ENCODE peak calls at places on chromosomes 16 and 17, in five cellular contexts. M, C, Z, Q and T are unnamed samples.

GRCh38 chr16:17676171-17676570 is 205.4 kb upstream of the XYLT1 start:
- DNase-seq in M (no peak), C (no peak), Q (no peak), Z (no peak), T (no peak)

GRCh38 chr17:16491131-16491702 is 776 bp downstream of the LRRC75A start:
- DNase-seq in Z (no peak), C (peak; percentile 64), Q (peak; percentile 76), M (no peak), T (no peak)

GRCh38 chr16:67395458-67396158 is 2.3 kb upstream of the TPPP3 start:
- DNase-seq in C (no peak), M (peak; percentile 67), Q (no peak), Z (no peak), T (no peak)

GRCh38 chr17:73025041-73025440 is 67.4 kb downstream of the SLC39A11 start:
- DNase-seq in C (no peak), Q (no peak), Z (no peak), M (no peak), T (no peak)

GRCh38 chr17:68133370-68134045 is 98.0 kb downstream of the KPNA2 start:
- DNase-seq in Z (no peak), M (no peak), C (peak; percentile 83), Q (peak; percentile 60), T (no peak)

GRCh38 chr17:44901323-44901965 is 2.2 kb upstream of the EFTUD2 start:
- DNase-seq in Q (no peak), Z (no peak), M (peak; percentile 86), C (no peak), T (no peak)

GRCh38 chr17:76388966-76389888 is 4.8 kb downstream of the SPHK1 start:
- DNase-seq in Q (no peak), M (no peak), Z (no peak), C (peak; percentile 78), T (peak; percentile 50)

GRCh38 chr16:75281826-75282225 is 30.4 kb upstream of the BCAR1 start:
- DNase-seq in Z (no peak), Q (no peak), M (no peak), C (no peak), T (peak; percentile 37)

GRCh38 chr16:57004387-57005250 is 15.3 kb downstream of the NLRC5 start:
- DNase-seq in Q (no peak), Z (no peak), C (no peak), M (no peak), T (no peak)

GRCh38 chr17:61583242-61583641 is 7.8 kb downstream of the NACA2 start:
- DNase-seq in M (peak; percentile 69), C (no peak), Q (no peak), Z (no peak), T (no peak)

GRCh38 chr17:50292465-50292864 is 18.2 kb downstream of the TMEM92 start:
- DNase-seq in Z (no peak), C (no peak), M (peak; percentile 70), Q (no peak), T (no peak)

GRCh38 chr17:50285941-50286340 is 11.7 kb downstream of the TMEM92 start:
- DNase-seq in M (no peak), C (no peak), Q (no peak), Z (no peak), T (no peak)

GRCh38 chr17:50288306-50288705 is 14.0 kb downstream of the TMEM92 start:
- DNase-seq in M (no peak), Z (no peak), Q (no peak), C (no peak), T (no peak)

GRCh38 chr17:50289268-50289667 is 15.0 kb downstream of the TMEM92 start:
- DNase-seq in M (peak; percentile 63), Q (no peak), Z (no peak), C (no peak), T (no peak)

DNA sequence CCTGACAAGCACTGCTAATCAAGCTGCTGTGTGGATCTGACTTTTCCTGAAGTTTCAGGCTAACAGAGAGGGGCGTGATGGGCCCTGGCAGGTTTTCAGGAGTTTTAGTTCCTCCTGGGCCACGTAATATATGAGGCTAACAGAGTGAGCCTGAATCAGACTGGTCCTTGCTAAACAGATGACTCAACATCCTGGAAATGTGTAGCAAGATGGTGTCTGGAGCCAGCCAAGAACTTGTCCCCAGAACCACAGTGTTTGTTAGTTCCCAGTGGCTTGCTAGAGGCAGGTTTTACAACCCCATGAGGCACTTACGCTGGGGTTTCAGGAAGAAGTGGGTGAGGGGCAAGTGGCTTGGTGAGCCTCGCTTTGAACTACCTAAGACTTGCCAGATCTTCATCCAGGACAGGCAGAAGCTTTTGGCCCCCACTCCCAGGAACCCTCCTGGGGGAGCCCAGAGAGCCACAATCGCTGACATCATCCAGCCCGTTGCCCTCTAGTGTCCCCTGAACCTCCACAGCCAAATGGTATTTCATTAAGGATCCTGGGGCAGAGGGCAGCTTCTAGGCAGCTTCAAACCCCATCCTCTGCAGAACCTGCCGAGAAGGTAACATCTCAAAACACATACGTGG is 15.9 kb downstream of the TMEM92 start:
- DNase-seq in Q (no peak), M (peak; percentile 99), C (no peak), Z (no peak), T (peak; percentile 52)
- H3K23ac ChIP-seq in Q (no peak overlapping the region), M (no peak overlapping the region), C (no peak overlapping the region), Z (no peak overlapping the region), T (no peak overlapping the region)

GRCh38 chr17:7884581-7885356 is 3.8 kb upstream of the CHD3 start:
- DNase-seq in C (peak; percentile 34), Q (no peak), M (peak; percentile 8), Z (no peak), T (no peak)
- H2BK12ac ChIP-seq in C (no peak overlapping the region), Q (no peak overlapping the region), M (no peak overlapping the region), Z (no peak overlapping the region), T (no peak overlapping the region)

DNA sequence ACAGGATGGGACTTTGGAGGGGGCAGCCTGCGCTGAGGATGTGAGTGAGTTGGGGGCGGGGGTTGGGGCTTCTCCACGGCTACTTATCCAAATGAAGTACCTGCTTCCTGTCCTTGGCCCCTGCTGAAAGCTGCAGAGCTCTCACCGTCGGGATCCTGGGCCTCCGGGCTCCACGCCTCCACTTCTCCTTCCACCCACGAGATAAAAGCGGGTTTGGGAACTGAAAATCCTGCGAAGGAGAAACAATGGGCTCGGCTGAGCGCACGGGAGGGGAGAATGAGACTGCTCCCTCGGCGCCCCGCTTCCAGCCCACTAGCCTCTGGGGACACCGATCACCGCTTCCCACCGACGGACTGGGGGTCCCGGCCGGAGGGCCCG is 486 bp downstream of the ZNF785 start:
- DNase-seq in C (peak; percentile 57), Z (no peak), M (no peak), Q (peak; percentile 61), T (no peak)
- H3K23ac ChIP-seq in C (no peak overlapping the region), Z (no peak overlapping the region), M (no peak overlapping the region), Q (no peak overlapping the region), T (no peak overlapping the region)

DNA sequence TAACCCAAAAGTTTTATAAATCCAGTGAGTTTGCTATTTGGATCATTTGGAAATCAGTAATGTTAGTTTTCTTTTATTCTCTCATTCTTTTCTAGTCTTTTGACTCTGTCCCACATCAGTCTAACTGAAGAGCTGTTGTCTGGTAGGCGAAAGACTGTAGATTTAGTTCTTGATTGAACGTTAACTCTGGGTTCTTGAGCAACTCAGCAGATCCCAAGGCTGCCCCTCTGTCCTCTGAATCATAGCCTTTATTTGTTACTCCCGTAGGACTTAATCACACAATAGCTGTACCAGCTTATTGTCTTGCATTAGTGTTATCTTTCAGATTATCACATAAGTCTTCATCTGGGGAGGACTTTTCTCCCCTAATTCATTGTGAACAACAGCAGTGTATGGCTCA is 119.3 kb upstream of the TOM1L1 start:
- DNase-seq in Q (no peak), Z (no peak), M (no peak), C (no peak), T (no peak)
- H2BK12ac ChIP-seq in Q (no peak overlapping the region), Z (no peak overlapping the region), M (no peak overlapping the region), C (no peak overlapping the region), T (no peak overlapping the region)